ENCODE peak calls at places on chromosome 2, in six cellular contexts. One of them, this sample, is unnamed.

GRCh38 chr2:127155901-127156300 is 48.9 kb upstream of the BIN1 start:
- DNase-seq in NCI-H2171: no peak
- DNase-seq in MV-4-11: no peak
- DNase-seq in AG08395: peak
- DNase-seq in left lung: no peak
- DNase-seq in GM19239: no peak
- DNase-seq in this sample: no peak

GRCh38 chr2:203685081-203685621 is 21.3 kb upstream of the CD28 start:
- DNase-seq in NCI-H2171: no peak
- DNase-seq in MV-4-11: peak
- DNase-seq in AG08395: peak
- DNase-seq in left lung: no peak
- DNase-seq in GM19239: no peak
- DNase-seq in this sample: no peak

GRCh38 chr2:231395188-231396057 is at the start of gene B3GNT7:
- DNase-seq in NCI-H2171: no peak
- DNase-seq in MV-4-11: peak
- DNase-seq in AG08395: no peak
- DNase-seq in left lung: no peak
- DNase-seq in GM19239: peak
- DNase-seq in this sample: no peak

GRCh38 chr2:137383391-137383790 is 580.9 kb upstream of the HNMT start:
- DNase-seq in NCI-H2171: peak
- DNase-seq in MV-4-11: no peak
- DNase-seq in AG08395: no peak
- DNase-seq in left lung: no peak
- DNase-seq in GM19239: no peak
- DNase-seq in this sample: no peak

GRCh38 chr2:235005603-235006259 is 53.9 kb downstream of the SH3BP4 start:
- DNase-seq in NCI-H2171: no peak
- DNase-seq in MV-4-11: no peak
- DNase-seq in AG08395: no peak
- DNase-seq in left lung: no peak
- DNase-seq in GM19239: no peak
- DNase-seq in this sample: peak

GRCh38 chr2:109481196-109481555 is 132.6 kb downstream of the SEPTIN10 start:
- DNase-seq in NCI-H2171: peak
- DNase-seq in MV-4-11: no peak
- DNase-seq in AG08395: no peak
- DNase-seq in left lung: peak
- DNase-seq in GM19239: no peak
- DNase-seq in this sample: no peak

GRCh38 chr2:69082430-69082997 is 69.5 kb downstream of the ANTXR1 start:
- DNase-seq in NCI-H2171: no peak
- DNase-seq in MV-4-11: peak
- DNase-seq in AG08395: peak
- DNase-seq in left lung: peak
- DNase-seq in GM19239: no peak
- DNase-seq in this sample: no peak

GRCh38 chr2:137900421-137901141 is 63.7 kb upstream of the HNMT start:
- DNase-seq in NCI-H2171: no peak
- DNase-seq in MV-4-11: no peak
- DNase-seq in AG08395: no peak
- DNase-seq in left lung: no peak
- DNase-seq in GM19239: no peak
- DNase-seq in this sample: no peak

GRCh38 chr2:67436221-67436620 is 39.1 kb downstream of the ETAA1 start:
- DNase-seq in NCI-H2171: no peak
- DNase-seq in MV-4-11: no peak
- DNase-seq in AG08395: no peak
- DNase-seq in left lung: no peak
- DNase-seq in GM19239: no peak
- DNase-seq in this sample: peak

GRCh38 chr2:129078548-129078947 is 759.9 kb upstream of the HS6ST1 start:
- DNase-seq in NCI-H2171: no peak
- DNase-seq in MV-4-11: no peak
- DNase-seq in AG08395: no peak
- DNase-seq in left lung: no peak
- DNase-seq in GM19239: no peak
- DNase-seq in this sample: no peak

GRCh38 chr2:230893881-230894781 is 29.4 kb downstream of the ITM2C start:
- DNase-seq in NCI-H2171: no peak
- DNase-seq in MV-4-11: peak
- DNase-seq in AG08395: no peak
- DNase-seq in left lung: no peak
- DNase-seq in GM19239: peak
- DNase-seq in this sample: no peak

GRCh38 chr2:237101118-237101979 is 15.7 kb downstream of the COPS8 start:
- DNase-seq in NCI-H2171: no peak
- DNase-seq in MV-4-11: no peak
- DNase-seq in AG08395: no peak
- DNase-seq in left lung: no peak
- DNase-seq in GM19239: no peak
- DNase-seq in this sample: no peak

GRCh38 chr2:234271342-234271741 is 220.8 kb downstream of the SPP2 start:
- DNase-seq in NCI-H2171: no peak
- DNase-seq in MV-4-11: no peak
- DNase-seq in AG08395: no peak
- DNase-seq in left lung: no peak
- DNase-seq in GM19239: no peak
- DNase-seq in this sample: no peak

GRCh38 chr2:5839563-5839962 is 147.4 kb downstream of the SOX11 start:
- DNase-seq in NCI-H2171: no peak
- DNase-seq in MV-4-11: no peak
- DNase-seq in AG08395: no peak
- DNase-seq in left lung: no peak
- DNase-seq in GM19239: no peak
- DNase-seq in this sample: no peak

GRCh38 chr2:142130111-142131015 is 453 bp downstream of the LRP1B start:
- DNase-seq in NCI-H2171: peak
- DNase-seq in MV-4-11: no peak
- DNase-seq in AG08395: peak
- DNase-seq in left lung: peak
- DNase-seq in GM19239: no peak
- DNase-seq in this sample: peak

GRCh38 chr2:238107525-238108422 is 7.6 kb downstream of the ESPNL start:
- DNase-seq in NCI-H2171: no peak
- DNase-seq in MV-4-11: peak
- DNase-seq in AG08395: no peak
- DNase-seq in left lung: peak
- DNase-seq in GM19239: peak
- DNase-seq in this sample: no peak

GRCh38 chr2:157442136-157442535 is 1.8 kb downstream of the CYTIP start:
- DNase-seq in NCI-H2171: no peak
- DNase-seq in MV-4-11: no peak
- DNase-seq in AG08395: no peak
- DNase-seq in left lung: no peak
- DNase-seq in GM19239: no peak
- DNase-seq in this sample: no peak

GRCh38 chr2:194223173-194223670 is 1433.8 kb upstream of the SLC39A10 start:
- DNase-seq in NCI-H2171: no peak
- DNase-seq in MV-4-11: no peak
- DNase-seq in AG08395: no peak
- DNase-seq in left lung: no peak
- DNase-seq in GM19239: no peak
- DNase-seq in this sample: no peak

GRCh38 chr2:231213931-231214642 is 15.7 kb downstream of the ARMC9 start:
- DNase-seq in NCI-H2171: no peak
- DNase-seq in MV-4-11: no peak
- DNase-seq in AG08395: no peak
- DNase-seq in left lung: no peak
- DNase-seq in GM19239: no peak
- DNase-seq in this sample: no peak

GRCh38 chr2:68756178-68756577 is 21.6 kb downstream of the ARHGAP25 start:
- DNase-seq in NCI-H2171: no peak
- DNase-seq in MV-4-11: no peak
- DNase-seq in AG08395: no peak
- DNase-seq in left lung: no peak
- DNase-seq in GM19239: no peak
- DNase-seq in this sample: no peak

GRCh38 chr2:180208841-180209240 is 201.7 kb upstream of the CWC22 start:
- DNase-seq in NCI-H2171: no peak
- DNase-seq in MV-4-11: no peak
- DNase-seq in AG08395: peak
- DNase-seq in left lung: no peak
- DNase-seq in GM19239: no peak
- DNase-seq in this sample: no peak

GRCh38 chr2:195498176-195498575 is 158.8 kb upstream of the SLC39A10 start:
- DNase-seq in NCI-H2171: no peak
- DNase-seq in MV-4-11: peak
- DNase-seq in AG08395: no peak
- DNase-seq in left lung: peak
- DNase-seq in GM19239: no peak
- DNase-seq in this sample: no peak

This sample was measured in NCI-H446.